ENCODE peak calls at places on chromosomes 16 and 17, in five cellular contexts. O, R, S, A and E are unnamed samples.

GRCh38 chr17:6366144-6366755 is 68.7 kb downstream of the AIPL1 start:
- DNase-seq in S (no peak), R (peak), A (peak), O (peak), E (no peak)

GRCh38 chr17:5183410-5183793 is 8.3 kb downstream of the ZNF594 start:
- DNase-seq in A (no peak), S (no peak), R (no peak), O (no peak), E (no peak)

GRCh38 chr16:4309102-4309832 is 6.6 kb upstream of the GLIS2 start:
- DNase-seq in A (peak), O (no peak), R (no peak), S (no peak), E (no peak)

GRCh38 chr16:79618712-79619050 is 18.1 kb upstream of the MAF start:
- DNase-seq in S (no peak), A (no peak), O (no peak), R (no peak), E (no peak)

GRCh38 chr16:67211674-67212073 is 12.7 kb downstream of the ELMO3 start:
- DNase-seq in A (no peak), O (no peak), R (no peak), S (no peak), E (no peak)

GRCh38 chr17:64969046-64969501 is 49.8 kb upstream of the LRRC37A3 start:
- DNase-seq in A (no peak), S (peak), O (no peak), R (no peak), E (no peak)

GRCh38 chr17:67105213-67105612 is 60.9 kb downstream of the CACNG1 start:
- DNase-seq in R (no peak), O (peak), S (no peak), A (no peak), E (no peak)

GRCh38 chr17:55264273-55264639 is 504 bp upstream of the HLF start:
- DNase-seq in O (no peak), R (no peak), S (no peak), A (no peak), E (peak)

GRCh38 chr16:12006637-12007036 is 30.1 kb downstream of the SNX29 start:
- DNase-seq in A (no peak), O (no peak), R (no peak), S (no peak), E (no peak)

GRCh38 chr17:29677139-29677834 is 54.6 kb upstream of the CORO6 start:
- DNase-seq in R (no peak), S (no peak), A (no peak), O (peak), E (no peak)

GRCh38 chr16:19085679-19086200 is 18.3 kb downstream of the COQ7 start:
- DNase-seq in S (no peak), O (peak), A (no peak), R (no peak), E (no peak)

GRCh38 chr17:9080296-9080914 is 59.1 kb downstream of the NTN1 start:
- DNase-seq in A (no peak), S (no peak), O (no peak), R (no peak), E (no peak)

GRCh38 chr16:12901204-12901596 is 198 bp upstream of the SHISA9 start:
- DNase-seq in S (no peak), O (no peak), R (no peak), A (no peak), E (peak)

GRCh38 chr17:61139219-61139618 is 260.4 kb upstream of the TBX2 start:
- DNase-seq in S (peak), A (peak), R (no peak), O (peak), E (no peak)

GRCh38 chr16:48272837-48273421 is 25.6 kb upstream of the ABCC11 start:
- DNase-seq in S (no peak), R (no peak), A (no peak), O (no peak), E (no peak)

GRCh38 chr16:85345129-85345639 is 232.9 kb upstream of the CIBAR2 start:
- DNase-seq in S (no peak), O (no peak), R (no peak), A (no peak), E (no peak)

GRCh38 chr16:31216552-31217530 is at the start of gene PYDC1:
- DNase-seq in O (peak), R (no peak), S (no peak), A (no peak), E (peak)

GRCh38 chr17:57569021-57569420 is 176.1 kb downstream of the CCDC182 start:
- DNase-seq in S (no peak), R (no peak), A (no peak), O (no peak), E (no peak)

GRCh38 chr17:79970576-79971068 is 65.0 kb downstream of the TBC1D16 start:
- DNase-seq in A (peak), S (peak), R (peak), O (peak), E (peak)

GRCh38 chr16:3094289-3095027 is 4.6 kb downstream of the ZSCAN10 start:
- DNase-seq in R (peak), S (peak), A (peak), O (peak), E (peak)

GRCh38 chr17:7840441-7840840 is 6.4 kb downstream of the KDM6B start:
- DNase-seq in O (no peak), A (no peak), R (no peak), S (no peak), E (peak)

GRCh38 chr17:22461460-22462145 is 769.3 kb downstream of the KCNJ18 start:
- DNase-seq in S (no peak), A (no peak), R (no peak), O (no peak), E (no peak)

GRCh38 chr16:47732806-47733150 is 271.6 kb downstream of the PHKB start:
- DNase-seq in S (no peak), R (peak), A (peak), O (peak), E (no peak)

GRCh38 chr16:74691093-74691855 is 9.4 kb downstream of the MLKL start:
- DNase-seq in O (peak), R (no peak), S (no peak), A (no peak), E (no peak)

GRCh38 chr16:49921791-49922456 is 66.0 kb upstream of the ZNF423 start:
- DNase-seq in A (peak), R (peak), S (peak), O (peak), E (peak)

GRCh38 chr17:51595965-51596364 is 335.6 kb downstream of the UTP18 start:
- DNase-seq in S (no peak), O (no peak), R (no peak), A (no peak), E (no peak)

GRCh38 chr16:77212736-77213541 is 13.7 kb downstream of the SYCE1L start:
- DNase-seq in A (peak), R (no peak), S (peak), O (peak), E (peak)

GRCh38 chr17:12512712-12513355 is 152.9 kb upstream of the MYOCD start:
- DNase-seq in R (no peak), A (no peak), O (peak), S (no peak), E (no peak)

GRCh38 chr16:13999895-14000425 is 71.2 kb upstream of the MRTFB start:
- DNase-seq in S (no peak), A (no peak), O (no peak), R (no peak), E (no peak)

GRCh38 chr17:38418693-38419507 is 9.4 kb upstream of the ARHGAP23 start:
- DNase-seq in O (peak), R (no peak), S (no peak), A (no peak), E (peak)

GRCh38 chr17:64130559-64131001 is 636 bp upstream of the ERN1 start:
- DNase-seq in S (no peak), A (peak), O (peak), R (no peak), E (no peak)

GRCh38 chr16:57618306-57619132 is 9.9 kb upstream of the ADGRG1 start:
- DNase-seq in S (no peak), R (no peak), O (peak), A (peak), E (no peak)

GRCh38 chr16:2031081-2031577 is 4.4 kb downstream of the NHERF2 start:
- DNase-seq in R (no peak), S (no peak), A (no peak), O (no peak), E (no peak)

DNA sequence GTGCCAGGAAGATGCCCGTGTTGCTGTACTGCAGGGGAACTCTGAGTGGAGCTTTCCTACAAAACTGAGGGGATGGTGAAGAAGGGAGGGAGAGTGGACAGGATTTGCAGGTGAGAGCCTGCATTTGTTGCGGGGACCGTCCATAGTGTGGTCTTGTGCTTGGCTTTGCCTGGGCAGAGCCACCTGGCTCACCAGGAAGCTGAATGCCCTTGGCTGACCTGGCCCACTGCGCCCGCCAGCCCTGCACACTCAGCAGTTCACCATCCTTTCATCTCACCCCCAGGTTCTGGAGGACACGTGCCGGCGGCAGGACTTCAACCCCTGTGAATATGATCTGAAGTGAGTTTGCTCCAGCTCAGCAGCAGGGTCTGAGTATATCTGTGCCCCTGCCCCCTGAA is 1.5 kb downstream of the ASPSCR1 start:
- DNase-seq in R (no peak), S (no peak), O (no peak), A (no peak), E (no peak)
- H3K9ac ChIP-seq in R (peak), S (no peak), O (no peak), A (no peak), E (no peak)

DNA sequence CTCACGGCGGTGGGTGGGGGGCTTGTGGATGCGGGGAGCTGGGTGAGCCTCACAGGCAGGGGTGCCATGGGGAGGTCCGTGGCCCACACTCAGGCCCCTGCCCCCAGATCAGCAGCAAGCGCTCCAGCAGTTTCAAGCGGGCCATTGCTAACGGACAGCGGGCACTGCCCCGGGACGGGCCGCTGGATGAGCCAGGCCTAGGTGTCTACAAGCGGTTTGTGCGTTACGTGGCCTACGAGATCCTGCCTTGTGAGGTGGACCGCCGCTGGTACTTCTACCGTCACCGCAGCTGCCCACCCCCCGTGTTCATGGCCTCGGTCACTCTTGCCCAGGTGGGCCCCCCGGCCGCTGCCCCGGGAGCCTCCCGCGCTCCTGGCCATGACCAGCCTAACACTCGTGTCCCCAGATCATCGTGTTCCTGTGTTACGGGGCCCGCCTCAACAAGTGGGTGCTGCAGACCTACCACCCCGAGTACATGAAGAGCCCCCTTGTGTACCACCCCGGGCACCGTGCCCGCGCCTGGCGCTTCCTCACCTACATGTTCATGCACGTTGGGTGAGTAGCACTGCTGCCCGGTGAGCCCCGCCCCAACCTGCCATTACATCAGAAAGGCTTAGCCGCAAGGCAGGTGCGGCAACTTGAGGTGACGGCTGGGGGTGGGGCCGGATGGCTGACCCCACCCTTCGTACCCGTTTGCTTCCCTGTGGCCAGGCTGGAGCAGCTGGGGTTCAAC is 1.3 kb downstream of the RHBDL1 start:
- DNase-seq in S (no peak), A (no peak), R (no peak), O (no peak), E (no peak)
- TF ChIP-seq EZH2phosphoT487 in S (no peak), A (no peak), R (no peak), O (no peak), E (no peak)

GRCh38 chr16:89922884-89923639 is at the start of gene TUBB3:
- DNase-seq in O (peak), S (peak), R (peak), A (peak), E (peak)

GRCh38 chr16:89923640-89924297 is 627 bp downstream of the TUBB3 start:
- DNase-seq in S (no peak), A (no peak), O (peak), R (no peak), E (peak)

GRCh38 chr16:89925596-89926079 is 2.5 kb downstream of the TUBB3 start:
- DNase-seq in R (no peak), O (no peak), S (no peak), A (no peak), E (peak)

GRCh38 chr16:89924298-89924924 is 1.3 kb downstream of the TUBB3 start:
- DNase-seq in S (no peak), O (peak), R (no peak), A (no peak), E (peak)

GRCh38 chr16:89924925-89925307 is 1.8 kb downstream of the TUBB3 start:
- DNase-seq in A (no peak), O (peak), S (no peak), R (no peak), E (no peak)
- H3K9ac ChIP-seq in A (no peak), O (peak), S (no peak), R (peak), E (no peak)

DNA sequence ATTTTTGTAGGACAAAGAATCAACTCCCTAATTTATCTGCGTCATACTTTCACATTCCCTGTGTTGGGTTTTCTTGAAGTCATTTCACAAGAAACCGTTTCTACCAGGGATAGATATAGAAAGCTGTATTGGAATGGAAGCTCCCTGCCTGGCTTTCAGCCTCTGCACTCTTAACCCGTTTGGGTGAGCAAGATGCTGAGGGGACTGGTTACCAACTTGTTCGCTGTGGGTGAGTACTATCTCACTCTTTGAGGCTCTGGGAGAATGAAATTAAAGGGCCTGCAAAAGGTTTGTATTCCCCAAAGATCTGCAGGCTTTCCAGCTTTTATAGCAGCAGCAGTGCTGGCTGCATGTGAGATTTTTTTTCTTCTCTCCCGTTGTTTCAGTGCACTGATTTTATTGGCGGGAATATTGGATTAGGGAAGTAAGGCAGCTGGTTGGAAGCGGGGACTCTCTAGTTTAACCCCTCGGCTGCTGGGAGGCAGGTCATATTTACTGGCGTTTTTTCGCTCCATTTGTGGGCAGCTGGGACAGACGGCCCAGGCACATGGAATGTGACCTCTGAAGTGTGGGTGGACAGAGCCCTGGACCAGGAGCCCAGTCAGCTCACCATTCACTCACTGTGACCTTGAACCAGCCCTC is 30.9 kb downstream of the C17orf75 start:
- DNase-seq in R (no peak), A (no peak), O (peak), S (no peak), E (peak)
- TF ChIP-seq EZH2phosphoT487 in R (no peak), A (no peak), O (no peak), S (no peak), E (no peak)

DNA sequence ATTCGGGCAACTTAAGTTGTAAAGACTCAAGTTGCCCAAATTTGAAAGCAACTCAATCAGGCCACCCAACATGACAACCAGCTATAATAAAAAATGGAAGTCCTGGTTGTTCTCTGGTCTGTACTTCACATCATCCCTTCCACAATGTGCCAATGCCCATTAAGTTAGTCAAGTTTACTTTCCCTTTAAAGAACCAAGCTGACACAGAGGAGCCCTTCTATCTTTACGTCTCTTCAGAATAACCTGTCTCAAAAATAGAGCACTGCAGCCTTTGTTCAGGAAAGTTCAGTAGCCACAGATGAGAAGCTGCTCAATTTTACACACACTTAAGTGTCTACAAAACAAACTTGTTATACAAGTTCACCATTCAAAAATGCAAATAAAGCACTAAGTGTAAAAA is 75.1 kb upstream of the C17orf78 start:
- DNase-seq in O (peak), R (no peak), S (no peak), A (no peak), E (no peak)
- H3K9ac ChIP-seq in O (no peak), R (no peak), S (no peak), A (no peak), E (no peak)

GRCh38 chr17:77407321-77408277 is 266.8 kb downstream of the SEC14L1 start:
- DNase-seq in A (no peak), R (no peak), O (peak), S (no peak), E (no peak)

GRCh38 chr17:77402159-77402731 is 261.5 kb downstream of the SEC14L1 start:
- DNase-seq in O (no peak), R (no peak), S (no peak), A (no peak), E (no peak)

GRCh38 chr17:77403854-77404253 is 263.1 kb downstream of the SEC14L1 start:
- DNase-seq in R (no peak), S (no peak), O (no peak), A (no peak), E (no peak)

GRCh38 chr17:77405867-77406513 is 265.2 kb downstream of the SEC14L1 start:
- DNase-seq in A (no peak), R (no peak), O (no peak), S (no peak), E (no peak)

DNA sequence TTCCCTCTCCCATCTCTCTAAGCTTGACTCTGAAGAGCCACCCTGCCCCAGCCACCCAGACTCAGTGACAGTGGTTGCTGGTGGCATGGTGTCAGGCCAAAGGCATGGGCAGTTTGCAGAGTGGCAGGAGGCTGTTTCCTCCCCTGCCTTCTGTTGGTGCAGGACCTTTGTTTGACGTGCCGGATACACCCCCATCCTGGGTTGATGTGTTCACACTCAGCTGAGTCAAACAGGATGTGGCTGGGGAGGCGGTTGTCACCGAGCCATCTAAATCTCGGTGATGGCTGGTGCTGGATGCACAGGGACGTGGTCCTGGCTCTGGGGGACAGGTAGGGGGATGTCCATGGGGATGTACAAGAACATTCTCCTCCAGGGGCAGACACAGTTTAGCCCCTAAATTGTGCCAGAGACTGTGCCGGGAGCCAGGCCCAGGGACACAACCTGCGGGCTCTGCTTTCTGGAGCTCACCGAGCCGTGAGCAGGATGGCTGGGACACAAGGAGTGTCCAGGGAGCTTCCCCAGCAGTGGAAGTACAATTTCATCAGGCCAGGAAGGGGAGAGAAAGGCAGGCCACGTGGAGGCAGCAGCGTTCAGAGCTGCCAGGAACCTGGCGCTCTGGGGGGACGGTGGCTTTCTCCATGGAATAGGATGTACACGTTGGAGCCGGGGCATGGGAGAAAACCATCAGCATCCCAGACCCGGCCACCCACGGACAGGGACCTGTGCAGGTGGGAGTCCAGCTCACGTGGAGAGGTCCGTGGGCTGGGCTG is 264.2 kb downstream of the SEC14L1 start:
- DNase-seq in O (peak), R (no peak), S (no peak), A (peak), E (no peak)
- TF ChIP-seq EZH2phosphoT487 in O (no peak), R (no peak), S (no peak), A (no peak), E (no peak)

GRCh38 chr16:8851761-8852403 is 16.9 kb downstream of the CARHSP1 start:
- DNase-seq in S (no peak), A (no peak), R (no peak), O (no peak), E (no peak)
- H3K9ac ChIP-seq in S (no peak), A (no peak), R (no peak), O (no peak), E (no peak)